ENCODE peak calls at places on chromosomes 5 and 9, in four cellular contexts. F is SK-N-SH, H is HCT116, V is HepG2. C is an unnamed sample.

GRCh38 chr5:139644646-139645494 is 3.3 kb upstream of the CXXC5 start:
- DNase-seq in F (peak), H (no peak), V (no peak), C (no peak)

GRCh38 chr5:133877351-133878235 is 90.8 kb downstream of the C5orf15 start:
- DNase-seq in F (no peak), H (no peak), V (no peak), C (no peak)

GRCh38 chr9:134834217-134834956 is 46.2 kb upstream of the FCN2 start:
- DNase-seq in F (no peak), H (no peak), V (no peak), C (no peak)

GRCh38 chr9:3969846-3970245 is 330.0 kb downstream of the GLIS3 start:
- DNase-seq in F (no peak), H (no peak), V (no peak), C (no peak)

GRCh38 chr5:61467766-61468482 is 135.9 kb downstream of the ZSWIM6 start:
- DNase-seq in F (no peak), H (no peak), V (no peak), C (no peak)

GRCh38 chr5:164600166-164600715 is 1094.8 kb downstream of the MAT2B start:
- DNase-seq in F (no peak), H (no peak), V (no peak), C (no peak)

GRCh38 chr5:148091991-148092964 is 28.5 kb downstream of the SPINK5 start:
- DNase-seq in F (no peak), H (no peak), V (no peak), C (no peak)

GRCh38 chr5:16048132-16048531 is 131.5 kb downstream of the MARCHF11 start:
- DNase-seq in F (no peak), H (no peak), V (no peak), C (no peak)

GRCh38 chr5:170740586-170741205 is 42.8 kb upstream of the GABRP start:
- DNase-seq in F (no peak), H (no peak), V (no peak), C (no peak)

DNA sequence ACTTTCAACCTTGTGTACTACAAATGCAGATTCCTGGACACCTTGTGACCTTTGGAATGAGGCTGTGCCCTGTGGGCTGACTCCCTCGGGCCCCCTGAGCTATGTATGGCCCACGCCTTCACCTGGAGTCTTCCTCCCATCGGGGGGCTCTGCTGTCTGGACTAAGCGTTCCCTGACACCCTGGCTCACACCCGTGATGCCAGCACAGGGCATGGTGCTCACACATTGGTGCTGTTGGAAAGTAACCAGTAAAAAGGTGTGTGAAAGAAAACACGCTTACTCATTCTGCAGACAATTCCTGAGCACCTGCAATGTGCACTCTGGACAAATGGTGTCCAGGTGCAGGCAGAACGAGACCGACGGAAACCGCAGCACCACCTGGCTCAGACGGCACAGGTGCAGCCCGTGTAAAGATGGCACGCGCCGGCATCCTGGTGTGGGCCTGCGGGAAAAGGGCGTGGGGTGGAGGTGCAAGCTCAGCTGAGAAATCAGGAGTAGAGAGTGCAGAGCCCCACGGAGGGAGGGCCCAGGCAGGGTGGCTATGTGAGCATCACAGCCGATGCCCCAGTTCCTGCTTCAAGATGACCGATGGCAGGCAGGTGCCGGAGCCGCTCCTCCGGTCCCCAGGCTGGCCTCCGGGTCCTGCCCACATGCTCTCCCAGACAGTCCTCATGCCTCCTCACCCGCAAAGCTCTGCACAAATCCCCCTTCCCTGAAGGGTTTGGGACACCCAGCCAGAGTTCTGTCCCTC is 11.0 kb downstream of the LPCAT1 start:
- DNase-seq in F (no peak), H (no peak), V (no peak), C (no peak)
- TF ChIP-seq ELF1 in F (no peak), H (no peak), V (no peak), C (no peak)

GRCh38 chr9:72509635-72510034 is 11.8 kb upstream of the TMC1 start:
- DNase-seq in F (no peak), H (no peak), V (no peak), C (no peak)
- TF ChIP-seq ELF1 in F (no peak), H (no peak), V (no peak), C (no peak)

DNA sequence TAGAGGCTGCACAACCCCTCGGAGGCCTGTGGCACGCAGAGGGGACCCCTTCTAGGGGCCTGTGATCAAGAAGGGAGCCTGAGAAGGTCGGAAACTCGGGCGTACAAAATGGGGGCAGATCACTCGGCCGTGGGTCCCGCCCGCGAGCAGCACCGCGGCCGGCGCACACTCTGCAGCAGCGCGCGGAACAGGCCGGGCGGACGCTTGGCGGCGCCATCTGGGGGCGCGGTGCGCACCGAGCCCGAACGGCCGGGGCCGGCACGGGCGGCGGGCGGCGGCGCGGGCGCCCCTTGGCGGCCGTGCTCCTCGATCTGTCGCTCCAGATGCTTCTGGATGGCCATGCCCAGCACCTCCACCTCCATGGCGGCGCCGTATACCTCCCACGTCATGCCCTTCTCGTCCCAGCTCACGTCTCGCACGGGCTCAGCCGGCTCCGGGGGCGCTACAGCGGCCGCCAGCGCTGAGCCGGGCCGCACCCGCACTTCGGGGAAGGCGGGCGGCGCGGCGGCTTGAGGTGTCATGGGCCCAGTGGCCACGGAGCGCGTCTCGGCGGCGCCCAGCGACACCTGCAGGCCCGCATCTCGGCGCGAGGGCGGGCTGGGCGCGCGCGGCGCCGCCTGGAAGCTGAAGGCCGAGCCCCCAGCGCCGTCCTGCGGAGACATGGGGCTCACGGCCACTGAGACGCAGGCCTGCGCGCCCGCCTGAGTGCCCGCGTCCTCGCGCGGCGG is 13.1 kb downstream of the GPRIN1 start:
- DNase-seq in F (no peak), H (no peak), V (no peak), C (no peak)
- TF ChIP-seq ELF1 in F (no peak), H (no peak), V (no peak), C (no peak)

DNA sequence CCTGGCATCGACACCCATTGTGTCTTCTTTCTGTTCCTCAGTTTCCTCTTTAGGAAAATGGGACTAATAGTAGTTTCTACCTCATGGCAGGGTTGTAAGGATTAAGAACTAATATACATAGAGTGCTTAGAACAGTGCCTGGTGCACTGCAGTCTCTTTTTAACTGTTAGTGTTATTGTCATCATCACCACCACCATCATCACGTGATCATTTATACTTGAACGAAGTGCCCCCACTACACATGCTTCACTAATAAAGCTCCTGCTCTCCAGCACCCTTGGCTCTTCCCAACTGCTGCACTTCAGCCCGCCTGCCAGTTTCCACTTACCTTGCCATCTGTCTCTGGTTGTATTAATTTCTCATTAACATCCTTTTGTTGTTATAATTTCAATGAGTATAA is 35.8 kb upstream of the MAST4 start:
- DNase-seq in F (no peak), H (no peak), V (no peak), C (no peak)
- TF ChIP-seq ELF1 in F (no peak), H (no peak), V (no peak), C (no peak)

GRCh38 chr9:128385493-128386205 is 14.5 kb downstream of the URM1 start:
- DNase-seq in F (no peak), H (no peak), V (no peak), C (no peak)
- TF ChIP-seq ELF1 in F (no peak), H (no peak), V (no peak), C (no peak)

GRCh38 chr5:72178910-72179815 is 71.9 kb downstream of the MAP1B start:
- DNase-seq in F (peak), H (peak), V (no peak), C (no peak)

GRCh38 chr5:72180925-72181324 is 73.7 kb downstream of the MAP1B start:
- DNase-seq in F (no peak), H (no peak), V (no peak), C (no peak)

GRCh38 chr5:72179816-72180440 is 72.7 kb downstream of the MAP1B start:
- DNase-seq in F (no peak), H (no peak), V (no peak), C (no peak)

GRCh38 chr5:72172832-72173231 is 65.6 kb downstream of the MAP1B start:
- DNase-seq in F (no peak), H (no peak), V (no peak), C (no peak)

DNA sequence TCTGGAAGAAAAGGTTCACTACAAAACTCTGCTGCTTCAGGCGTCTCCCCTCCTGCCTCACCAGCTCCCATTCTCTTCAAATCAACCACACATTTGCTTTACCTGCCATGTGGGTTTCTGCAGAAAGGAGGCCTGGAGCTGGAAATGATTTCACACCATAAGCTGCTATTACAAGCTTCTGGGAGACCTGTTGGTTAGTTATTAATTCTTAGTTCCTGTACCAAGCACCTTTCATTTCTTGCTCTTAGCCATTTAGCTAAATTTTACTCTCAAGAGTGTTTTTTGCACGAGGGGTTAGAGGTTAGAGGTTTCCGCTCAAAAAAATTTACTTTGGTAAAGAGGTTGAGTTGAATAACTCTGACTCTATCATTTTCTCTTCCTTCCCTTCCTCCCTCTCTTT is 70.3 kb downstream of the MAP1B start:
- DNase-seq in F (no peak), H (no peak), V (no peak), C (no peak)
- TF ChIP-seq ELF1 in F (no peak), H (no peak), V (no peak), C (no peak)

DNA sequence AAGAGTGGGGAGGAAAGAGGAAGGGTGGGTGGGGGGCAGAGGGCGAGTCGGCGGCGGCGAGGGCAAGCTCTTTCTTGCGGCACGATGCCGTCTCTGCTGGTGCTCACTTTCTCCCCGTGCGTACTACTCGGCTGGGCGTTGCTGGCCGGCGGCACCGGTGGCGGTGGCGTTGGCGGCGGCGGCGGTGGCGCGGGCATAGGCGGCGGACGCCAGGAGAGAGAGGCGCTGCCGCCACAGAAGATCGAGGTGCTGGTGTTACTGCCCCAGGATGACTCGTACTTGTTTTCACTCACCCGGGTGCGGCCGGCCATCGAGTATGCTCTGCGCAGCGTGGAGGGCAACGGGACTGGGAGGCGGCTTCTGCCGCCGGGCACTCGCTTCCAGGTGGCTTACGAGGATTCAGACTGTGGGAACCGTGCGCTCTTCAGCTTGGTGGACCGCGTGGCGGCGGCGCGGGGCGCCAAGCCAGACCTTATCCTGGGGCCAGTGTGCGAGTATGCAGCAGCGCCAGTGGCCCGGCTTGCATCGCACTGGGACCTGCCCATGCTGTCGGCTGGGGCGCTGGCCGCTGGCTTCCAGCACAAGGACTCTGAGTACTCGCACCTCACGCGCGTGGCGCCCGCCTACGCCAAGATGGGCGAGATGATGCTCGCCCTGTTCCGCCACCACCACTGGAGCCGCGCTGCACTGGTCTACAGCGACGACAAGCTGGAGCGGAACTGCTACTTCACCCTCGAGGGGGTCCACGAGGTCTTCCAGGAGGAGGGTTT is 757 bp downstream of the NPR3 start:
- DNase-seq in F (peak), H (no peak), V (no peak), C (no peak)
- TF ChIP-seq ELF1 in F (no peak), H (no peak), V (no peak), C (no peak)

GRCh38 chr5:2039180-2039531 is 156.4 kb upstream of the IRX4 start:
- DNase-seq in F (no peak), H (no peak), V (no peak), C (no peak)
- TF ChIP-seq ELF1 in F (no peak), H (no peak), V (no peak), C (no peak)